ENCODE peak calls at places on chromosomes 12 and 14, in four cellular contexts. One of them, this sample, is unnamed.

GRCh38 chr14:75886661-75887348 is 95.0 kb downstream of the TGFB3 start:
- DNase-seq in left lung: no peak
- DNase-seq in GM10248: no peak
- DNase-seq in upper lobe of left lung: no peak
- DNase-seq in this sample: no peak

GRCh38 chr12:94710933-94711332 is 60.6 kb upstream of the TMCC3 start:
- DNase-seq in GM10248: peak; percentile 34
- DNase-seq in left lung: no peak
- DNase-seq in upper lobe of left lung: no peak
- DNase-seq in this sample: no peak

GRCh38 chr14:103129301-103130016 is 6.2 kb downstream of the TNFAIP2 start:
- DNase-seq in left lung: no peak
- DNase-seq in upper lobe of left lung: no peak
- DNase-seq in GM10248: no peak
- DNase-seq in this sample: no peak

GRCh38 chr12:86496595-86496994 is 240.4 kb upstream of the MGAT4C start:
- DNase-seq in upper lobe of left lung: no peak
- DNase-seq in left lung: no peak
- DNase-seq in GM10248: no peak
- DNase-seq in this sample: no peak

GRCh38 chr12:19058235-19059021 is 71.1 kb upstream of the PLEKHA5 start:
- DNase-seq in GM10248: no peak
- DNase-seq in upper lobe of left lung: no peak
- DNase-seq in left lung: no peak
- DNase-seq in this sample: no peak

GRCh38 chr14:96122496-96122895 is 82.1 kb upstream of the BDKRB2 start:
- DNase-seq in left lung: no peak
- DNase-seq in GM10248: no peak
- DNase-seq in upper lobe of left lung: no peak
- DNase-seq in this sample: no peak

GRCh38 chr12:20268771-20269170 is 99.6 kb upstream of the PDE3A start:
- DNase-seq in GM10248: no peak
- DNase-seq in left lung: no peak
- DNase-seq in upper lobe of left lung: no peak
- DNase-seq in this sample: no peak

GRCh38 chr12:89762498-89763170 is 54.0 kb upstream of the ATP2B1 start:
- DNase-seq in upper lobe of left lung: no peak
- DNase-seq in left lung: no peak
- DNase-seq in GM10248: no peak
- DNase-seq in this sample: no peak

GRCh38 chr14:76834296-76834695 is 8.1 kb downstream of the LRRC74A start:
- DNase-seq in upper lobe of left lung: no peak
- DNase-seq in GM10248: no peak
- DNase-seq in left lung: no peak
- DNase-seq in this sample: no peak

GRCh38 chr14:77615231-77616132 is 955 bp downstream of the SPTLC2 start:
- DNase-seq in GM10248: no peak
- DNase-seq in left lung: no peak
- DNase-seq in upper lobe of left lung: no peak
- DNase-seq in this sample: no peak

GRCh38 chr14:32590157-32590556 is 261.1 kb downstream of the AKAP6 start:
- DNase-seq in left lung: no peak
- DNase-seq in GM10248: no peak
- DNase-seq in upper lobe of left lung: no peak
- DNase-seq in this sample: no peak

GRCh38 chr12:81450920-81451739 is 308.0 kb downstream of the PPFIA2 start:
- DNase-seq in upper lobe of left lung: no peak
- DNase-seq in GM10248: peak; percentile 12
- DNase-seq in left lung: peak; percentile 34
- DNase-seq in this sample: no peak

GRCh38 chr12:101706403-101706802 is 9.0 kb downstream of the CHPT1 start:
- DNase-seq in GM10248: no peak
- DNase-seq in upper lobe of left lung: no peak
- DNase-seq in left lung: no peak
- DNase-seq in this sample: no peak

GRCh38 chr14:104389326-104390220 is 190.0 kb upstream of the C14orf180 start:
- DNase-seq in upper lobe of left lung: peak; percentile 69
- DNase-seq in left lung: peak; percentile 25
- DNase-seq in GM10248: no peak
- DNase-seq in this sample: peak; percentile 63

GRCh38 chr14:64637735-64638473 is 66.3 kb upstream of the PLEKHG3 start:
- DNase-seq in upper lobe of left lung: no peak
- DNase-seq in GM10248: no peak
- DNase-seq in left lung: no peak
- DNase-seq in this sample: no peak

GRCh38 chr14:25371053-25371452 is 321.1 kb upstream of the STXBP6 start:
- DNase-seq in left lung: no peak
- DNase-seq in GM10248: no peak
- DNase-seq in upper lobe of left lung: no peak
- DNase-seq in this sample: no peak

GRCh38 chr14:96104469-96105057 is 65.4 kb downstream of the C14orf132 start:
- DNase-seq in upper lobe of left lung: peak; percentile 40
- DNase-seq in GM10248: peak; percentile 36
- DNase-seq in left lung: peak; percentile 73
- DNase-seq in this sample: no peak

GRCh38 chr12:21276826-21277225 is 57.9 kb downstream of the SLCO1A2 start:
- DNase-seq in upper lobe of left lung: no peak
- DNase-seq in left lung: peak; percentile 34
- DNase-seq in GM10248: no peak
- DNase-seq in this sample: no peak

GRCh38 chr12:61272441-61272840 is 987.8 kb upstream of the USP15 start:
- DNase-seq in left lung: no peak
- DNase-seq in upper lobe of left lung: no peak
- DNase-seq in GM10248: no peak
- DNase-seq in this sample: no peak

GRCh38 chr12:77648716-77649115 is 182.0 kb upstream of the NAV3 start:
- DNase-seq in GM10248: no peak
- DNase-seq in left lung: no peak
- DNase-seq in upper lobe of left lung: no peak
- DNase-seq in this sample: no peak

GRCh38 chr12:13211859-13212664 is 15.5 kb downstream of the EMP1 start:
- DNase-seq in left lung: no peak
- DNase-seq in GM10248: peak; percentile 50
- DNase-seq in upper lobe of left lung: no peak
- DNase-seq in this sample: no peak
- TF ChIP-seq CTCF in left lung: peak; percentile 74
- TF ChIP-seq CTCF in GM10248: peak; percentile 83
- TF ChIP-seq CTCF in upper lobe of left lung: peak; percentile 71
- TF ChIP-seq CTCF in this sample: peak; percentile 92

GRCh38 chr12:56601503-56601902 is 28.6 kb downstream of the BAZ2A start:
- DNase-seq in left lung: no peak
- DNase-seq in GM10248: peak; percentile 42
- DNase-seq in upper lobe of left lung: no peak
- DNase-seq in this sample: no peak
- TF ChIP-seq CTCF in left lung: no peak
- TF ChIP-seq CTCF in GM10248: no peak
- TF ChIP-seq CTCF in upper lobe of left lung: no peak
- TF ChIP-seq CTCF in this sample: no peak

DNA sequence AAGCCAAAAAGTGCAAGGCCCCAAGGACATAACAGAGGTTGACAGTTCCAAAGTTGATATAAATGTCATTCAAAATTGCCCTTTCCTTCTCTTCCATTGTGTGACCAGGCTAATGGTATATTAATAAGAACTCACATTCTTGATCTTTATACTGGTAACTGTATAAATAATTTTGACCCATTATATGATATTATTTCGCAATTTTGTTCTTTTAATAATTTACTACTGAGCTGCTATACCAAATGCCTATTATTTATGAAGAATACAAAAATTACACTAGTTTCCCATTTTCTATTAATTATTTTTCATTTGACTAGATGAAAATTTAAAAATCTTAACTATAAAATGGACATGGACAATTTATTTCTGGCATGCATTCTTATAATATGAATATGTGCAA is 370.2 kb downstream of the SOX5 start:
- DNase-seq in left lung: no peak
- DNase-seq in upper lobe of left lung: no peak
- DNase-seq in GM10248: no peak
- DNase-seq in this sample: no peak
- TF ChIP-seq CTCF in left lung: no peak
- TF ChIP-seq CTCF in upper lobe of left lung: no peak
- TF ChIP-seq CTCF in GM10248: no peak
- TF ChIP-seq CTCF in this sample: no peak

GRCh38 chr12:6751767-6752166 is 1.2 kb downstream of the MLF2 start:
- DNase-seq in upper lobe of left lung: peak; percentile 60
- DNase-seq in GM10248: no peak
- DNase-seq in left lung: no peak
- DNase-seq in this sample: no peak

GRCh38 chr12:6750506-6750905 is 2.4 kb downstream of the MLF2 start:
- DNase-seq in left lung: no peak
- DNase-seq in upper lobe of left lung: no peak
- DNase-seq in GM10248: no peak
- DNase-seq in this sample: no peak

GRCh38 chr12:6753772-6754356 is 923 bp upstream of the MLF2 start:
- DNase-seq in left lung: no peak
- DNase-seq in GM10248: no peak
- DNase-seq in upper lobe of left lung: no peak
- DNase-seq in this sample: no peak

GRCh38 chr12:6752931-6753771 is at the start of gene MLF2:
- DNase-seq in left lung: peak; percentile 99
- DNase-seq in GM10248: peak; percentile 99
- DNase-seq in upper lobe of left lung: peak; percentile 98
- DNase-seq in this sample: peak; percentile 99

DNA sequence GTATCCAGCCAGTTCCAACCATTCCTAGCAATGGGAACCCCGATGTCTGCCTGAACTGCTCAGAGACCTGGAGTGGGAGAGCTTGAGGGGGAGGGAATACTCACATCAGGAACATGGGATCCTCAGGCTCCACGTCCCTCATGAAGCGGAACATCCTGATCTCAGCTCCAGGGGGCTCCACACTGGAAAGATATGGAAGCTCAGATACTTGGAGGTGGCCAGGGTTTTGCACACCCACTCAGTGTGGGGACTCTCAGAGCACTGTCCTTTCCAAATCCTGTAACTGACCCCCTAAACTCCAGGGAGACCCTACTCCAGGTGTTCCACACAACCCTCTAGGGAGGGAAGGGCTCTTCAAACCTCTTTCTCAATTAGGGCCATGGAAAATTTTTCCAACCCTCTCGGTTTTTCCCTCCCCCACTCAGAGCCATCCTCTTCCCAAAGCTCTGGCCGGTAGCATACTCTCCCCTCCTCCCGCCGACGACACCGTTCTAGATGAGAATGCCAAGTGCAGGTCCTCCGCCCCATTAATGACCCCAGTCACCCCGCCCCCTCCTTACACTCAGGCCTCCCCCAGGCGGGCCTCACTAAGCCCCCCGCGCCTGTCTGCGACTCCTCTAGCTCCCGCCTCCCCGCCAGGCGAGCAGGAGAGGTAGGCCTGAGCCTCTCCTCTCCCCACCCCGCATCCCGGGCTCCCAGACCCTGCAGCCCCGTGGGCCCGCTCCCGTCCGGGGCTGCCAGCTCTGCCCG is 585 bp downstream of the MLF2 start:
- DNase-seq in left lung: peak; percentile 56
- DNase-seq in upper lobe of left lung: no peak
- DNase-seq in GM10248: peak; percentile 48
- DNase-seq in this sample: no peak
- TF ChIP-seq CTCF in left lung: peak; percentile 9
- TF ChIP-seq CTCF in upper lobe of left lung: peak; percentile 30
- TF ChIP-seq CTCF in GM10248: no peak
- TF ChIP-seq CTCF in this sample: peak; percentile 61

GRCh38 chr12:49635036-49635435 is 11.7 kb downstream of the PRPF40B start:
- DNase-seq in left lung: no peak
- DNase-seq in upper lobe of left lung: no peak
- DNase-seq in GM10248: no peak
- DNase-seq in this sample: no peak

GRCh38 chr12:49632401-49632800 is 9.0 kb downstream of the PRPF40B start:
- DNase-seq in GM10248: no peak
- DNase-seq in left lung: no peak
- DNase-seq in upper lobe of left lung: no peak
- DNase-seq in this sample: no peak

GRCh38 chr12:49631336-49631907 is 8.1 kb downstream of the PRPF40B start:
- DNase-seq in GM10248: no peak
- DNase-seq in left lung: no peak
- DNase-seq in upper lobe of left lung: no peak
- DNase-seq in this sample: no peak

GRCh38 chr12:49633703-49634311 is 10.4 kb downstream of the PRPF40B start:
- DNase-seq in left lung: no peak
- DNase-seq in GM10248: no peak
- DNase-seq in upper lobe of left lung: no peak
- DNase-seq in this sample: no peak

GRCh38 chr12:49632986-49633702 is 9.8 kb downstream of the PRPF40B start:
- DNase-seq in upper lobe of left lung: no peak
- DNase-seq in GM10248: no peak
- DNase-seq in left lung: no peak
- DNase-seq in this sample: no peak
- TF ChIP-seq CTCF in upper lobe of left lung: no peak
- TF ChIP-seq CTCF in GM10248: no peak
- TF ChIP-seq CTCF in left lung: no peak
- TF ChIP-seq CTCF in this sample: no peak